ENCODE peak calls at places on chromosomes 11 and 22, in eight cellular contexts. Q is amygdala; X is astrocyte of the spinal cord; U is myocyte; F is C1 segment of cervical spinal cord; R is GM23248; O is CD4-positive, alpha-beta T cell; P is iPS DF 6.9. B is an unnamed sample.

GRCh38 chr22:42820075-42820763 is 36.9 kb downstream of the ARFGAP3 start:
- DNase-seq in Q (no peak), X (peak), U (peak), F (no peak), R (peak), O (no peak), P (no peak), B (peak)

GRCh38 chr22:22855617-22856308 is 31.9 kb upstream of the IGLL5 start:
- DNase-seq in Q (no peak), X (no peak), U (peak), F (no peak), R (peak), O (peak), P (no peak), B (peak)

GRCh38 chr11:6298605-6299004 is 21.7 kb downstream of the CAVIN3 start:
- DNase-seq in Q (no peak), X (no peak), U (peak), F (no peak), R (peak), O (no peak), P (no peak), B (peak)

GRCh38 chr11:73866586-73866996 is 10.1 kb downstream of the COA4 start:
- DNase-seq in Q (no peak), X (peak), U (peak), F (no peak), R (peak), O (no peak), P (no peak), B (no peak)

GRCh38 chr22:44955102-44955501 is 54.7 kb downstream of the PHF21B start:
- DNase-seq in Q (no peak), X (no peak), U (no peak), F (no peak), R (no peak), O (no peak), P (no peak), B (no peak)

GRCh38 chr11:45275823-45276222 is 10.3 kb downstream of the SYT13 start:
- DNase-seq in Q (no peak), X (no peak), U (peak), F (no peak), R (peak), O (no peak), P (no peak), B (no peak)

GRCh38 chr22:43018615-43019014 is 3.7 kb upstream of the PACSIN2 start:
- DNase-seq in Q (no peak), X (no peak), U (no peak), F (no peak), R (no peak), O (no peak), P (no peak), B (no peak)

GRCh38 chr11:45724145-45724544 is 58.7 kb upstream of the CHST1 start:
- DNase-seq in Q (no peak), X (no peak), U (no peak), F (no peak), R (no peak), O (no peak), P (no peak), B (peak)

GRCh38 chr11:66080055-66080817 is 10.2 kb downstream of the PACS1 start:
- DNase-seq in Q (no peak), X (peak), U (peak), F (no peak), R (peak), O (peak), P (no peak), B (no peak)

GRCh38 chr22:36971305-36971704 is 47.9 kb downstream of the TST start:
- DNase-seq in Q (no peak), X (no peak), U (no peak), F (no peak), R (no peak), O (no peak), P (no peak), B (no peak)

GRCh38 chr11:44797886-44798683 is 71.3 kb downstream of the TSPAN18 start:
- DNase-seq in Q (no peak), X (no peak), U (no peak), F (no peak), R (peak), O (no peak), P (peak), B (peak)

GRCh38 chr11:116701297-116701801 is 71.4 kb downstream of the BUD13 start:
- DNase-seq in Q (no peak), X (no peak), U (no peak), F (no peak), R (no peak), O (no peak), P (no peak), B (no peak)

GRCh38 chr11:70592641-70593165 is 194.4 kb downstream of the CTTN start:
- DNase-seq in Q (no peak), X (no peak), U (no peak), F (no peak), R (no peak), O (no peak), P (no peak), B (no peak)

GRCh38 chr11:133978816-133979215 is 22.0 kb upstream of the IGSF9B start:
- DNase-seq in Q (no peak), X (no peak), U (no peak), F (no peak), R (peak), O (no peak), P (no peak), B (no peak)

GRCh38 chr22:28072066-28072465 is 153.0 kb upstream of the PITPNB start:
- DNase-seq in Q (no peak), X (no peak), U (no peak), F (no peak), R (peak), O (no peak), P (no peak), B (no peak)

GRCh38 chr22:24883426-24883825 is 63.1 kb downstream of the LHFPL7 start:
- DNase-seq in Q (no peak), X (no peak), U (no peak), F (no peak), R (no peak), O (no peak), P (no peak), B (no peak)

GRCh38 chr11:9777525-9777924 is 113.6 kb downstream of the SWAP70 start:
- DNase-seq in Q (no peak), X (no peak), U (no peak), F (no peak), R (no peak), O (no peak), P (no peak), B (no peak)